ENCODE peak calls at places on chromosome 1, in five cellular contexts. Z is colonic mucosa, B is fibroblast of lung, P is mesendoderm, R is astrocyte. E is an unnamed sample.

GRCh38 chr1:183993132-183993531 is 44.4 kb downstream of the COLGALT2 start:
- DNase-seq in Z (no peak), B (no peak), P (no peak), R (no peak), E (no peak)

GRCh38 chr1:6281511-6282402 is 20.9 kb upstream of the GPR153 start:
- DNase-seq in Z (peak; percentile 70), B (no peak), P (no peak), R (no peak), E (no peak)

GRCh38 chr1:222066539-222066938 is 324.6 kb upstream of the DUSP10 start:
- DNase-seq in Z (no peak), B (no peak), P (no peak), R (no peak), E (no peak)

GRCh38 chr1:40384413-40384762 is 10.9 kb downstream of the SMAP2 start:
- DNase-seq in Z (no peak), B (no peak), P (no peak), R (no peak), E (no peak)

GRCh38 chr1:72037745-72038343 is 244.5 kb downstream of the NEGR1 start:
- DNase-seq in Z (peak; percentile 56), B (peak; percentile 26), P (peak; percentile 47), R (peak; percentile 13), E (peak; percentile 49)

GRCh38 chr1:24500448-24501048 is 2.1 kb upstream of the RCAN3 start:
- DNase-seq in Z (no peak), B (no peak), P (no peak), R (no peak), E (no peak)

GRCh38 chr1:18941221-18942141 is 15.0 kb downstream of the IFFO2 start:
- DNase-seq in Z (no peak), B (peak; percentile 98), P (peak; percentile 67), R (peak; percentile 98), E (peak; percentile 97)

GRCh38 chr1:39758556-39759435 is 12.4 kb downstream of the OXCT2 start:
- DNase-seq in Z (no peak), B (no peak), P (no peak), R (no peak), E (no peak)

GRCh38 chr1:24047101-24047459 is 64.9 kb downstream of the MYOM3 start:
- DNase-seq in Z (peak; percentile 42), B (peak; percentile 73), P (peak; percentile 5), R (peak; percentile 63), E (peak; percentile 55)

GRCh38 chr1:12415239-12415543 is 185.4 kb downstream of the VPS13D start:
- DNase-seq in Z (no peak), B (peak; percentile 10), P (no peak), R (no peak), E (peak; percentile 73)

GRCh38 chr1:36239941-36240637 is 15.8 kb downstream of the THRAP3 start:
- DNase-seq in Z (no peak), B (no peak), P (no peak), R (no peak), E (peak; percentile 45)

GRCh38 chr1:51734899-51735745 is 118.2 kb downstream of the OSBPL9 start:
- DNase-seq in Z (no peak), B (peak; percentile 9), P (no peak), R (no peak), E (no peak)

GRCh38 chr1:200625381-200625824 is 4.9 kb upstream of the KIF14 start:
- DNase-seq in Z (no peak), B (peak; percentile 63), P (peak; percentile 22), R (peak; percentile 50), E (peak; percentile 56)

GRCh38 chr1:24284156-24284471 is 35.0 kb upstream of the GRHL3 start:
- DNase-seq in Z (no peak), B (no peak), P (no peak), R (no peak), E (no peak)

GRCh38 chr1:59123081-59123675 is 173.7 kb upstream of the FGGY start:
- DNase-seq in Z (no peak), B (peak; percentile 86), P (no peak), R (peak; percentile 82), E (peak; percentile 82)

DNA sequence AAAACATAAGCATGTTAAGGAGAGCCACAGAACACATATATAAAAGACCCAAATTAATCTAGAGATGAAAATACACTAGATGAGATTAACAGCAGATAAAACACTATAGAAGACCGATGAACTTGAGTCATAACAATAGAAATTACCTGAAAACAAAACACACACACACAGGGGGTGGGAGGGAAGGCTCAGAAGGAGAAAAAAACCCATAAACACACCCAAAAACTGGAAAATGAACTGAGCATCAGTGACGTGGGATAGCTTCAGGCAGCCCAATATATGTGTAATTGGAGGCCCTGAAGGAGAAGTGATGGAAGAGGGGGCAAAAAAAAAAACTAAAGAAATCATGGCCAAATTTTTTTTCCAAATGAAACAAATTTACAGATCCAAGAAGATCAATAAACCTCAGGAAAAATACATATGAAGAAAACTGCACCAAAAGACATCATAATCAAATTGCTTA is 11.4 kb downstream of the ALDH9A1 start:
- DNase-seq in Z (no peak), B (no peak), P (no peak), R (no peak), E (no peak)
- H3K9ac ChIP-seq in Z (no peak overlapping the region), B (no peak overlapping the region), P (no peak overlapping the region), R (no peak overlapping the region), E (no peak overlapping the region)

DNA sequence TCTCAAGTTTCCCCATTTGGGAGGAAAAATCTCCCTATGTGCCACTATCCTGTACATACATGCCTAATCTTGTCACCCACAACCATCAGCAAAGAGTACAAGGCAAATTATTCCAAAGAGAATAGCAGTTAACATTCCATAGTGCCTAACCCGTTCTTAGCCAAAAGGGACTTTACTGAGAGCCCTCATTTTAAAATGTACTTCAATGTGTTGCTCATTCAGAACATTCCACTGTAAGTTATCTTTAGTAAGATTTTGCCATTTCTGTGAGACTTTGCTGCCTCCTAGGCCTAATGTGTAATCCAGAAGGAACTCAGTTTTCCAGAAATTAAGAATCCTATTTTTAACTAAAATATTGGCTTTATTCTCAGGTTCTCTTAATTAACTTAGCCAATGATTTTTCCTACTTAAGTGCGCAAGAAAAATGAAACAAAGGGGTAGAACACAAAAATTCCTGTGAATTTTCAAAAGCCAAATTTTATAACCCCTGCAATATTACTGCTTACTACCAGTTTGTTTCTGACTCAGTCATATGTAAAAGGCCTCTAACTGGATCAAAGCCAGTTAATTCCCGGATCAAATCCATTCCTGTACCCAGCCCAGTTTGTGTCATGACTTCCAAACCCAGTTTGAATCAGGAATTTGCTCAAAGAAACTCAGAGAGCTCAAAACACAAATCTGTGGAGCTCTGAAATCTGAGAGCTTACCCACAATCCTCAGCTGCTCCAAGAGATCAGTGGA is 11.4 kb upstream of the MRPL55 start:
- DNase-seq in Z (no peak), B (peak; percentile 13), P (no peak), R (no peak), E (peak; percentile 26)
- H3K9ac ChIP-seq in Z (no peak overlapping the region), B (no peak overlapping the region), P (no peak overlapping the region), R (no peak overlapping the region), E (no peak overlapping the region)

DNA sequence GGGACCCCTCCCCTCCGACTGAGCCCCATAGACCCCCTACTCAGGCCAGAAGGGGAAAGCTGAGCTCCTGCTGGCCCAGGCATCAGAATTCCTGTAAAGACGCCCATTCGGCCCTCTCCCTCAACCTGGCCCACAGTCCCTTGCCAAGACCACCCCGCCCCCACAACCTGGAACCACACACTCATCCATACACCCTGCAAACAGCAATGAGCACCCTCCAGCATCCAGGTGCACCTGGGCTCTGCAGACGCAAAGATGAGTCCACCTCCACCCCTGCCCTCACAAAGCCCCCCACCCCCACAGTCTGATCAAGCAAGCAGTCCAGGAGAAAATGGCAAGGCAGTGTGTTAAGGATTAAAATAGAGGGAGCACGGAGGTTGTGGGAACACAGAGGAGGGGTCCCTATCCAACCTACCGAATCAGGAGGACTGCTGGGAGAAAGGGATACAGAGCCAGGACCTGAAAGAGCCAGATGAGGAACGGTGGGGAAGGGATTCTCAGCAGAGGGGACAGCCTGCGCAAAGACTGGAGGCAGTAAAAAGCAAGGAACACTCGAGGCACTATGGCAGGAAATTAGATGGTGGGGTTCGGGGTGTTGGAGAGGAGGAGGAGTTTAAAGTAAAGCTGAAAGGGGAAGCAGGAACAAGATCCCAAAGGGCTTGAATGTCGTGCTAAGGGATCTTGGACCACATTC is 67.3 kb upstream of the LAPTM5 start:
- DNase-seq in Z (no peak), B (no peak), P (no peak), R (no peak), E (no peak)
- H3K9ac ChIP-seq in Z (no peak overlapping the region), B (peak overlapping the region; percentile 23), P (no peak overlapping the region), R (peak overlapping the region; percentile 32), E (peak overlapping the region; percentile 6)

DNA sequence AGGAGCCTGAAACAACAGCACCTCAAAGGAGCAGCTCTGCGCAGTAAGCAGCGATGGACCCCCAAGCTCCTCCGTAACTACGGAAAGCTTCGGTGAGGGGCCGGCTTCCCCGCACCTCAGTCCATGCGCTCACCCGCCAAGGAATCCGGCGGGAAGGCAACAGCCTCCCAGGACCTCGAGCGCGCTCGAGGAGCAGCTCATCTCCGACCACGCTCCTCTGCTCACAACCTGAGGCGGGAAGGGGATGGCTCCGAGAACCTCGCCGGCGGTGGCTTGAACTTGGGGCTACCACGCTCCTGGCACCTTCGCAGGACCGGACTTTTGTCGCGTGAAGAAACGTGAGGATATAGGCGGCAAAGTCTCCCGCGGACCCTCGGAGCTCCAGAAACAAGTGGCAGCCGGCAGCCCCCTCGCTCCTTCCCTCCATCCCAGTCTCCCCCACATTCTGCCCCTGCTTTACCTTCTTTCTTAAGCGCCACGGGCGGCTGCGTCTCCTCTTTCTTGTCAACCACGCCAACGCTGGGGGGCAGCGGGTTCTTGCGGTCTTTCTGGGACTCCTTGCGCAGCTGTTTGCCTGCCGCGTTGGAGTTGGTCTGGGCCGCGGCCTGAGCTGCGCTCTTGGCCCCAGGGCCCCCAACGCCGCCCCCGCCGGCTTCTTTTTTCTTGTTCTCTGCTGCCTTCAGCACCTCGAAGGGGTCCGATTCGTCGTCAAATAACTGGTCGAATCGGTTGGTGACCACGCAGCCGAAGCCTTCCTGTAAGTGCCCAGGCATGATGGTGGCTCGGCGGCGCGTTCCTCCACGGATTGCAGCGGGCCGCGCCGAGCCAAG is 459 bp downstream of the SERBP1 start:
- DNase-seq in Z (peak; percentile 32), B (no peak), P (peak; percentile 40), R (no peak), E (no peak)
- H3K9ac ChIP-seq in Z (peak overlapping the region; percentile 97), B (peak overlapping the region; percentile 84), P (peak overlapping the region; percentile 100), R (peak overlapping the region; percentile 96), E (peak overlapping the region; percentile 87)

GRCh38 chr1:8822383-8823294 is 5.2 kb upstream of the RERE start:
- DNase-seq in Z (peak; percentile 30), B (peak; percentile 82), P (peak; percentile 49), R (peak; percentile 78), E (peak; percentile 89)
- H3K9ac ChIP-seq in Z (peak overlapping the region; percentile 0), B (no peak overlapping the region), P (no peak overlapping the region), R (no peak overlapping the region), E (no peak overlapping the region)

DNA sequence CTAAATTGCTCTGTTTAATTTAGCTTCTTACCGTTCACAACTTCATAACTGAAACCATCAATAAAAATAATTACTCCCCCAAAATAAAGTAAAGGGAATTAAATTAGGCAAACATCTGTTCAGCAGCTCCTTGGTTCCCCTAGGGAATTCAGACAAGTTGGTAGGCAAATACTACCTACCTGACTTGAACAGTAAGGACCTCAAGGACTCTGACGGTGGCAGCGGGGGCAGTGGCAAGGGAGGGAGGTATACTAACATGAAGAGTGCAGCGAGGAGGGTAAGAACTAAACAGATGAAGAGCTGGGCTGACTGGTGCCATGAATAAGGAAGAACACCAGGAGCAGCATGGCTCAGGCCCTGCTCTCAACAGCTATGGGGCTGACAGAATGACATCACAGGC is 33.2 kb downstream of the MTOR start:
- DNase-seq in Z (no peak), B (no peak), P (no peak), R (no peak), E (no peak)
- H3K9ac ChIP-seq in Z (no peak overlapping the region), B (no peak overlapping the region), P (no peak overlapping the region), R (no peak overlapping the region), E (no peak overlapping the region)

DNA sequence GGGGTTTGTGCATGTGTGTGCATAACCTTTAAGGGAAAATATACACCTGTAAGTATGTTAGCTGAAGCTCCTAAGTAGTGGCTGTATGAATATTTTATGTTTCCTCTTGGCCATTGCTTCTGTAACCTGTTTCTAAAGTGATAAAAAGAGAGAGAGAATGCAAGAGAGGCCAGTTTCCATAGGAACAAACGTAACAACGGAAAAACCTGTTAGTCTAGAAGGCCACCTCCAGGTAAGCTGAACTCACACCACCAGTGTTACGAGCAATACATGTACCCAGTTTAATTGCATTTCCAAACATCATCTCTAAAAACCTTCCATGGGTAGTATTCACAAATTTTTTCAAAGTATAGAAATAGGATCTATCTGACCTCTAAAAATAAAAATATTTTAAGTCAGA is 63.1 kb downstream of the PLPPR4 start:
- DNase-seq in Z (no peak), B (no peak), P (peak; percentile 79), R (no peak), E (no peak)
- H3K9ac ChIP-seq in Z (no peak overlapping the region), B (no peak overlapping the region), P (no peak overlapping the region), R (no peak overlapping the region), E (no peak overlapping the region)